ENCODE peak calls at places on chromosome X, in ten cellular contexts. K is dorsolateral prefrontal cortex, X is endodermal cell, E is MM.1S, J is PC-9, Y is Peyer's patch, Q is brain microvascular endothelial cell, T is upper lobe of right lung, O is cardiac muscle cell, Z is psoas muscle. W is an unnamed sample.
A peak's percentile ranks its signal among the peaks of the same experiment; 100 is the strongest.

GRCh38 chrX:67692246-67692645 is 148.4 kb downstream of the AR start:
- DNase-seq in K (no peak), X (no peak), E (peak; percentile 81), J (no peak), Y (no peak), Q (peak; percentile 28), T (no peak), O (peak; percentile 50), Z (no peak), W (peak; percentile 7)

GRCh38 chrX:129115104-129115503 is 408.2 kb downstream of the SMARCA1 start:
- DNase-seq in K (no peak), X (peak; percentile 88), E (peak; percentile 48), J (peak; percentile 14), Y (peak; percentile 45), Q (peak; percentile 35), T (no peak), O (peak; percentile 6), Z (no peak), W (no peak)

GRCh38 chrX:143623657-143624056 is 12.2 kb downstream of the SLITRK4 start:
- DNase-seq in K (no peak), X (no peak), E (no peak), J (no peak), Y (no peak), Q (no peak), T (no peak), O (no peak), Z (no peak), W (no peak)

GRCh38 chrX:118847676-118848075 is 24.1 kb downstream of the ZCCHC12 start:
- DNase-seq in K (no peak), X (no peak), E (peak; percentile 34), J (no peak), Y (no peak), Q (peak; percentile 34), T (no peak), O (peak; percentile 68), Z (no peak), W (no peak)

GRCh38 chrX:110563276-110563675 is 204.6 kb downstream of the RTL9 start:
- DNase-seq in K (no peak), X (no peak), E (no peak), J (no peak), Y (no peak), Q (no peak), T (no peak), O (no peak), Z (no peak), W (no peak)

GRCh38 chrX:132433001-132433400 is 55.8 kb downstream of the MBNL3 start:
- DNase-seq in K (no peak), X (peak; percentile 56), E (no peak), J (no peak), Y (no peak), Q (no peak), T (no peak), O (no peak), Z (no peak), W (no peak)

GRCh38 chrX:1679238-1679637 is 64.4 kb downstream of the ASMT start:
- DNase-seq in K (no peak), X (no peak), E (no peak), J (no peak), Y (no peak), Q (peak; percentile 34), T (no peak), O (no peak), Z (no peak), W (no peak)

GRCh38 chrX:151359341-151359740 is 37.7 kb upstream of the VMA21 start:
- DNase-seq in K (no peak), X (peak; percentile 71), E (no peak), J (no peak), Y (no peak), Q (no peak), T (no peak), O (no peak), Z (no peak), W (no peak)

GRCh38 chrX:80817002-80817401 is 7.3 kb upstream of the BRWD3 start:
- DNase-seq in K (no peak), X (no peak), E (no peak), J (no peak), Y (no peak), Q (no peak), T (no peak), O (peak; percentile 20), Z (no peak), W (no peak)

GRCh38 chrX:19791562-19791961 is 95.8 kb downstream of the SH3KBP1 start:
- DNase-seq in K (no peak), X (no peak), E (no peak), J (no peak), Y (no peak), Q (peak; percentile 15), T (no peak), O (peak; percentile 65), Z (no peak), W (no peak)

GRCh38 chrX:69815063-69815462 is 199.2 kb downstream of the EDA start:
- DNase-seq in K (no peak), X (no peak), E (no peak), J (no peak), Y (no peak), Q (no peak), T (no peak), O (no peak), Z (no peak), W (no peak)

GRCh38 chrX:103839404-103839803 is 7.3 kb upstream of the RAB9B start:
- DNase-seq in K (no peak), X (no peak), E (no peak), J (no peak), Y (no peak), Q (no peak), T (no peak), O (no peak), Z (no peak), W (no peak)

GRCh38 chrX:10660171-10660570 is 39.8 kb upstream of the MID1 start:
- DNase-seq in K (no peak), X (peak; percentile 54), E (no peak), J (no peak), Y (no peak), Q (no peak), T (no peak), O (no peak), Z (no peak), W (no peak)

GRCh38 chrX:134746379-134746723 is 88.1 kb upstream of the PLAC1 start:
- DNase-seq in K (no peak), X (no peak), E (no peak), J (no peak), Y (no peak), Q (no peak), T (no peak), O (no peak), Z (no peak), W (no peak)

GRCh38 chrX:49039598-49040375 is 3.4 kb downstream of the TFE3 start:
- DNase-seq in K (peak; percentile 37), X (peak; percentile 96), E (peak; percentile 60), J (peak; percentile 75), Y (peak; percentile 73), Q (peak; percentile 81), T (peak; percentile 81), O (peak; percentile 95), Z (peak; percentile 67), W (peak; percentile 81)

GRCh38 chrX:13658602-13659001 is 5.7 kb downstream of the TCEANC start:
- DNase-seq in K (no peak), X (no peak), E (peak; percentile 49), J (no peak), Y (no peak), Q (peak; percentile 23), T (no peak), O (peak; percentile 68), Z (no peak), W (no peak)

GRCh38 chrX:48540015-48540350 is 469 bp downstream of the TBC1D25 start:
- DNase-seq in K (no peak), X (no peak), E (peak; percentile 27), J (no peak), Y (no peak), Q (peak; percentile 12), T (no peak), O (peak; percentile 47), Z (no peak), W (no peak)

GRCh38 chrX:139801397-139801813 is 93.4 kb upstream of the MCF2 start:
- DNase-seq in K (no peak), X (no peak), E (no peak), J (no peak), Y (no peak), Q (no peak), T (no peak), O (no peak), Z (no peak), W (no peak)

GRCh38 chrX:482702-483203 is 96.0 kb upstream of the PPP2R3B start:
- DNase-seq in K (no peak), X (no peak), E (no peak), J (no peak), Y (no peak), Q (no peak), T (no peak), O (no peak), Z (no peak), W (no peak)

GRCh38 chrX:7372843-7373525 is 225.0 kb upstream of the PUDP start:
- DNase-seq in K (no peak), X (no peak), E (no peak), J (no peak), Y (no peak), Q (peak; percentile 42), T (no peak), O (peak; percentile 7), Z (no peak), W (no peak)
- H3K27ac ChIP-seq in K (no peak overlapping the region), X (no peak overlapping the region), E (no peak overlapping the region), J (peak overlapping the region; percentile 86), Y (no peak overlapping the region), Q (peak overlapping the region; percentile 59), T (no peak overlapping the region), O (no peak overlapping the region), Z (no peak overlapping the region), W (peak overlapping the region; percentile 52)

DNA sequence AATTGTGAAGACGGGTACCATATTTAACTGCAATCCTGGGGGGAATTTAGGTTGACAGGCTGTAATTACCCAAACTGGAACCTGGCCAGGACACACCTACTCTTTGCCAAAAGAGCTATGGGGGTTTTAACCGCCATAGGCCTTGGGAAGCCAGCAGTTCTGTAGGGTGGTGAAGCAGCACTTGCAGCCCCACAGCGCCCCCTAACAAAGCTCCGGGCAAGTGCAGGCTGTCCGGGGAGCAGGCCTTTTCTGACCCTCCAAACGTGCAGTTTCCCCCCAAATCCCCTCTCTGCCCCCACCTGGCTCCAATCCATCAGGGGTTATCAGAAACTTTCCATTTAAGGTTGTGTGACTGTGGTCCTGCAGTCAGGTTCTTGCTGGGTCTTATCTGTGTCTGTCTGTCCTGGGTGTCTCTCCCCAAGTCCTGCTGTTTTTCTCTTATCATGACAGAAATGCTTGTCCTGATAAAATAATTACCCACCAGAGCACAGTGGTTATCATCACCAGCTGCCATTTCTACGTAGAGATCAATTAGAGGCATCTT is 350.9 kb downstream of the MID1IP1 start:
- DNase-seq in K (no peak), X (peak; percentile 94), E (no peak), J (no peak), Y (peak; percentile 62), Q (no peak), T (peak; percentile 73), O (peak; percentile 13), Z (no peak), W (no peak)
- TF ChIP-seq CTCF in K (peak; percentile 24), X (peak; percentile 79), E (peak; percentile 40), J (no peak), Y (peak; percentile 45), Q (peak; percentile 73), T (peak; percentile 41), O (peak; percentile 49), Z (peak; percentile 43), W (peak; percentile 50)

GRCh38 chrX:17377795-17378194 is 2.8 kb downstream of the NHS start:
- DNase-seq in K (no peak), X (no peak), E (no peak), J (peak; percentile 9), Y (no peak), Q (no peak), T (no peak), O (no peak), Z (no peak), W (no peak)
- H3K4me3 ChIP-seq in K (peak overlapping the region; percentile 53), X (peak overlapping the region; percentile 82), E (no peak overlapping the region), J (peak overlapping the region; percentile 83), Y (no peak overlapping the region), Q (peak overlapping the region; percentile 66), T (peak overlapping the region; percentile 52), O (peak overlapping the region; percentile 35), Z (peak overlapping the region; percentile 63), W (peak overlapping the region; percentile 73)

GRCh38 chrX:154818916-154819770 is 13.9 kb upstream of the MPP1 start:
- DNase-seq in K (no peak), X (no peak), E (no peak), J (no peak), Y (no peak), Q (no peak), T (no peak), O (no peak), Z (no peak), W (no peak)
- H3K27ac ChIP-seq in K (no peak overlapping the region), X (no peak overlapping the region), E (no peak overlapping the region), J (no peak overlapping the region), Y (peak overlapping the region; percentile 42), Q (no peak overlapping the region), T (no peak overlapping the region), O (no peak overlapping the region), Z (no peak overlapping the region), W (no peak overlapping the region)

W was measured in AG04450.